ENCODE peak calls at places on chromosomes 5 and 9, in seven cellular contexts. V, E, Z, N, T, X and C are unnamed samples.

GRCh38 chr5:59099270-59099994 is 516.6 kb downstream of the RAB3C start:
- DNase-seq in X (peak; percentile 89), Z (peak; percentile 88), T (no peak), N (no peak), E (peak; percentile 69), V (peak; percentile 60), C (peak; percentile 91)

GRCh38 chr5:52895070-52895469 is 94.1 kb upstream of the ITGA2 start:
- DNase-seq in Z (no peak), E (no peak), X (no peak), V (no peak), T (no peak), N (no peak), C (no peak)

GRCh38 chr5:35618297-35618636 is 604 bp downstream of the SPEF2 start:
- DNase-seq in Z (peak; percentile 29), X (no peak), V (no peak), T (no peak), N (no peak), E (no peak), C (no peak)

GRCh38 chr5:93274291-93274690 is 306.7 kb downstream of the NR2F1-AS1 start:
- DNase-seq in X (peak; percentile 23), N (no peak), Z (peak; percentile 38), T (no peak), E (no peak), V (no peak), C (peak; percentile 72)

GRCh38 chr5:123124495-123125171 is 35.6 kb downstream of the PRDM6 start:
- DNase-seq in T (no peak), X (no peak), E (no peak), N (no peak), V (no peak), Z (no peak), C (no peak)

GRCh38 chr9:114588671-114589526 is 1.3 kb downstream of the ATP6V1G1 start:
- DNase-seq in V (no peak), N (no peak), Z (peak; percentile 80), E (peak; percentile 52), X (peak; percentile 60), T (no peak), C (peak; percentile 27)

GRCh38 chr5:53039855-53040254 is 50.7 kb downstream of the ITGA2 start:
- DNase-seq in V (no peak), T (no peak), Z (no peak), N (no peak), E (no peak), X (no peak), C (no peak)

GRCh38 chr9:137049544-137050449 is 3.8 kb upstream of the NPDC1 start:
- DNase-seq in T (no peak), E (peak; percentile 66), X (no peak), V (peak; percentile 85), Z (peak; percentile 76), N (peak; percentile 90), C (no peak)

GRCh38 chr5:171131499-171131898 is 177.5 kb upstream of the TLX3 start:
- DNase-seq in N (no peak), V (no peak), Z (no peak), E (no peak), T (no peak), X (no peak), C (no peak)

GRCh38 chr9:88052446-88052845 is 78.1 kb upstream of the CDK20 start:
- DNase-seq in Z (no peak), T (no peak), E (no peak), V (no peak), X (no peak), N (no peak), C (no peak)

GRCh38 chr5:862367-863243 is 11.8 kb upstream of the ZDHHC11 start:
- DNase-seq in T (no peak), N (no peak), Z (peak; percentile 61), X (no peak), E (no peak), V (no peak), C (no peak)

GRCh38 chr5:7801898-7802614 is 48.9 kb downstream of the CFAP90 start:
- DNase-seq in N (no peak), T (no peak), V (no peak), X (no peak), Z (no peak), E (no peak), C (no peak)

GRCh38 chr5:87099967-87100366 is 167.7 kb upstream of the RASA1 start:
- DNase-seq in N (no peak), T (no peak), Z (no peak), X (no peak), E (no peak), V (no peak), C (no peak)

GRCh38 chr5:110651507-110651906 is 75.0 kb downstream of the TMEM232 start:
- DNase-seq in X (no peak), V (no peak), T (no peak), E (no peak), Z (peak; percentile 30), N (no peak), C (peak; percentile 4)

GRCh38 chr9:127907867-127908659 is 8.7 kb upstream of the ST6GALNAC6 start:
- DNase-seq in Z (no peak), V (no peak), T (no peak), X (no peak), E (no peak), N (no peak), C (no peak)

GRCh38 chr9:127905788-127906191 is 6.4 kb upstream of the ST6GALNAC6 start:
- DNase-seq in T (no peak), Z (no peak), E (no peak), N (no peak), V (peak; percentile 76), X (no peak), C (no peak)

GRCh38 chr9:127904518-127904887 is 5.1 kb upstream of the ST6GALNAC6 start:
- DNase-seq in X (no peak), V (no peak), Z (no peak), N (peak; percentile 69), E (no peak), T (no peak), C (no peak)

GRCh38 chr9:127904888-127905728 is 5.7 kb upstream of the ST6GALNAC6 start:
- DNase-seq in X (no peak), T (no peak), V (peak; percentile 78), Z (no peak), N (no peak), E (no peak), C (no peak)

DNA sequence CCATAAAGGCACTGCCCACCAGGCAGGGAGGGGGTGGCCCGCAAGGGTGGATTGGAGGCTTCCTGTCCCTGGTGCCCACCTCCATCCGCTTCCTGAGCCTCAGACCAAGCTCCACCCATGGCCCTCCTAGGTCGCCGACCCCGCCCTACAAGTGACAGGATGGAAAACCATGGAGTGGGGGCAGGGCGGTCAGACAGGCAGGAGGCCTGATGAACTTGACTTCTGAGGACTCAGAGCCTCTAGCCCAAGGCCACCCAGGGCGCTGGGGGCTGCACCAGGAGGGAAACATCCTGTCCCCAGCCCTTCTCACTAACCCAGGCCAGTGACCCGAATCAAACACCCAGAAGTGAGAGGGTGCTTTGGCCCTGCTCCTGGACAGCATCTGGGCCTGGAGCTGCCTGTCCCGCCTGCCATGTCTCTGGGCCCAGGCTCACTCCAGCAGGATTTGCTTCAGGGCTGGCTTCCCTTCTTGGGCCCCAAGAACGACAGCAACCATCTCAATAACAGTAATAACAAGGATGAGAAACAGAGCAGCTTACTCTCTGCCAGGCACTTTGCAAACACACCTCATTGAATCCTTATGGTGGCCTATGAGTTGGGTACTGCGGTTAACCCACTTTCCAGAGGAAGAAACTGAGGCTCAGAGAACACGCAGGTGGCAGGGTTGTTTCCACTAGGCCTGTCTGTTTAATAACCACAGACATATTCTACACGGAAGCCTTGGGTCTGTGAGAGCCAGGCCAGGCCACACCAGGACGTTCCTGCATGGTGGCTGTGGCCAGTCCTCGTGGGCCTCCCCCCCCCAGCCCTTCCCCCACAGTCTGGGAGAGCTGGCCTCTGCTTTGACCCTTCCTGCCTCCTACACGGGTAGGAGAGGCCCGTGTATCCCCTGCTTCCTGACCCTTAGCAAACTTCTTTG is 4.4 kb upstream of the ST6GALNAC6 start:
- DNase-seq in Z (peak; percentile 70), E (peak; percentile 52), T (no peak), V (peak; percentile 96), N (peak; percentile 91), X (no peak), C (no peak)
- H3K4me3 ChIP-seq in Z (no peak overlapping the region), E (no peak overlapping the region), T (no peak overlapping the region), V (peak overlapping the region; percentile 22), N (no peak overlapping the region), X (no peak overlapping the region), C (no peak overlapping the region)

GRCh38 chr9:95437559-95437958 is 79.2 kb downstream of the PTCH1 start:
- DNase-seq in N (no peak), T (no peak), V (no peak), Z (no peak), X (no peak), E (no peak), C (no peak)
- H3K4me3 ChIP-seq in N (no peak overlapping the region), T (no peak overlapping the region), V (no peak overlapping the region), Z (no peak overlapping the region), X (no peak overlapping the region), E (no peak overlapping the region), C (no peak overlapping the region)

GRCh38 chr5:134506054-134507039 is 19.1 kb upstream of the JADE2 start:
- DNase-seq in T (no peak), V (peak; percentile 93), X (peak; percentile 19), Z (peak; percentile 56), N (peak; percentile 94), E (peak; percentile 100), C (no peak)

GRCh38 chr5:134508521-134509195 is 16.8 kb upstream of the JADE2 start:
- DNase-seq in T (no peak), N (no peak), E (no peak), Z (no peak), X (no peak), V (no peak), C (no peak)

GRCh38 chr5:134509308-134510040 is 16.0 kb upstream of the JADE2 start:
- DNase-seq in Z (peak; percentile 50), E (peak; percentile 56), N (no peak), V (peak; percentile 53), X (peak; percentile 76), T (peak; percentile 36), C (no peak)

GRCh38 chr5:134504629-134505300 is 20.7 kb upstream of the JADE2 start:
- DNase-seq in X (no peak), Z (no peak), N (no peak), T (no peak), E (no peak), V (peak; percentile 36), C (no peak)

DNA sequence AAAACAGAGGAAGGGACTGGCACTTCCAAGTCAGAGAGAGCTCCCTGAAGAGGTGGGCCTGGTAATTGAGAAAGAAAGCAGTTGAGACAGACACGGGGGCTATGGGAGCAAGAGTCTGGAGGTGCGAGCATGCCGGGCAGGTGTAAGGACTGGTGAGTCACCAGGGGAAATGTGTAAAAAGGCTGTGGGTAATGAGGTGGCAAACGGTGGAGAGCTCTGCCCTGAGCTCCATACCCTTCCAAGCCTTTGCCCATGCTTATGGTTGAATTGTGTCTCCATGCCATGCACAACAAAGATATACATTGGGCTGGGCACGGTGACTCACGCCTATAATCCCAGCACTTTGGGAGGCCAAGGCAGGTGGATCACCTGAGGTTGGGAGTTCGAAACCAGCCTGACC is 18.0 kb upstream of the JADE2 start:
- DNase-seq in V (peak; percentile 62), E (peak; percentile 71), N (no peak), X (no peak), T (no peak), Z (no peak), C (no peak)
- H3K4me3 ChIP-seq in V (peak overlapping the region; percentile 58), E (peak overlapping the region; percentile 48), N (no peak overlapping the region), X (no peak overlapping the region), T (no peak overlapping the region), Z (no peak overlapping the region), C (no peak overlapping the region)

DNA sequence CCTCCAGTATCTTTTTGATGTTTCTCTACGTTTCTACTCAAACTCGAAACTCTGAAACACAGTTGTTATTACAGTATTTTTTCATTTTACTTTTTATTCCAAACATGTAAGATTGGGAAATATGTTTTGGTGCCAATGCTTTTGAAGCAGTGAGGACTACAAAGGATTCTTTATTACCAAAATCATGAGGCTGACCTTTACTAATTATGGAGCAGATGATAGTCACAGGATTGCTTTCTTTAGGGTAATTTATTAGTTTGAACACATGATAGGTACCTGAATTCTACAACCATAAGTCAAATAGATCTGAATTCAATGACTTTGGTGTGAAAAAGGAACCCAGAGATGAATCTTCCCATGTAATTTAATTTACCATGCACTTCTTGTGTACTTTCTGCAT is 2015.1 kb upstream of the C9orf72 start:
- DNase-seq in N (no peak), E (no peak), V (no peak), X (no peak), T (no peak), Z (no peak), C (no peak)
- H3K4me3 ChIP-seq in N (no peak overlapping the region), E (no peak overlapping the region), V (no peak overlapping the region), X (no peak overlapping the region), T (no peak overlapping the region), Z (no peak overlapping the region), C (no peak overlapping the region)